ENCODE peak calls at places on chromosomes 2 and 18, in eight cellular contexts. K is bronchial epithelial cell, W is astrocyte of the spinal cord, E is OCI-LY7, Y is spleen, B is fibroblast of lung, I is MG63, O is neural progenitor cell. J is an unnamed sample.

GRCh38 chr2:239368906-239369584 is 31.8 kb downstream of the HDAC4 start:
- DNase-seq in I (no peak), B (no peak), K (no peak), W (no peak), Y (peak; percentile 79), O (no peak), E (peak; percentile 7), J (no peak)

GRCh38 chr2:170892391-170892951 is 36.6 kb upstream of the GORASP2 start:
- DNase-seq in O (no peak), Y (no peak), W (no peak), K (no peak), B (no peak), I (no peak), E (no peak), J (no peak)

GRCh38 chr2:178397002-178397605 is 53.9 kb downstream of the PRKRA start:
- DNase-seq in I (no peak), Y (no peak), E (peak; percentile 63), W (peak; percentile 56), O (peak; percentile 61), B (peak; percentile 67), K (peak; percentile 53), J (no peak)

GRCh38 chr2:225122582-225123486 is 80.6 kb upstream of the DOCK10 start:
- DNase-seq in I (no peak), B (peak; percentile 51), O (peak; percentile 7), K (no peak), Y (no peak), E (peak; percentile 44), W (peak; percentile 43), J (no peak)

GRCh38 chr2:138183700-138184099 is 219.4 kb downstream of the HNMT start:
- DNase-seq in W (no peak), Y (no peak), B (no peak), E (no peak), O (peak; percentile 48), K (no peak), I (no peak), J (no peak)

GRCh38 chr2:71108091-71108490 is 21.9 kb downstream of the MCEE start:
- DNase-seq in I (no peak), K (no peak), Y (no peak), E (no peak), O (no peak), W (no peak), B (no peak), J (no peak)

GRCh38 chr18:38790303-38790702 is 1224.7 kb upstream of the CELF4 start:
- DNase-seq in K (peak; percentile 23), O (peak; percentile 34), E (no peak), B (no peak), W (no peak), Y (no peak), I (no peak), J (no peak)

GRCh38 chr18:61019902-61020301 is 313.3 kb upstream of the CDH20 start:
- DNase-seq in K (no peak), I (no peak), O (no peak), Y (no peak), W (no peak), B (no peak), E (no peak), J (no peak)

GRCh38 chr2:88227446-88227845 is 57.3 kb downstream of the THNSL2 start:
- DNase-seq in E (no peak), Y (no peak), O (peak; percentile 26), W (peak; percentile 26), B (no peak), K (peak; percentile 12), I (peak; percentile 64), J (no peak)

GRCh38 chr2:19607931-19608762 is 249.7 kb upstream of the OSR1 start:
- DNase-seq in E (no peak), I (peak; percentile 61), W (peak; percentile 89), K (peak; percentile 19), O (no peak), B (peak; percentile 89), Y (no peak), J (no peak)

GRCh38 chr2:223779877-223780276 is 57.5 kb downstream of the AP1S3 start:
- DNase-seq in K (peak; percentile 48), W (peak; percentile 32), Y (no peak), B (peak; percentile 42), E (peak; percentile 81), I (peak; percentile 57), O (peak; percentile 52), J (no peak)

GRCh38 chr2:31287681-31288080 is 53.7 kb downstream of the EHD3 start:
- DNase-seq in B (no peak), Y (no peak), K (no peak), W (no peak), O (no peak), I (no peak), E (no peak), J (no peak)

GRCh38 chr18:48894266-48894600 is 56.5 kb downstream of the SMAD7 start:
- DNase-seq in K (no peak), E (no peak), I (no peak), B (no peak), O (no peak), W (no peak), Y (peak; percentile 42), J (no peak)

GRCh38 chr2:70705160-70705850 is 62.7 kb downstream of the ADD2 start:
- DNase-seq in K (no peak), I (no peak), Y (no peak), O (no peak), W (no peak), B (no peak), E (no peak), J (no peak)

GRCh38 chr2:216904554-216904953 is 44.7 kb upstream of the TNP1 start:
- DNase-seq in E (no peak), W (no peak), Y (no peak), O (no peak), I (no peak), B (no peak), K (no peak), J (no peak)

GRCh38 chr2:98803747-98804650 is 73.1 kb upstream of the MGAT4A start:
- DNase-seq in O (no peak), Y (no peak), I (no peak), W (no peak), B (no peak), K (no peak), E (no peak), J (no peak)

GRCh38 chr18:30987479-30988241 is 54.9 kb downstream of the DSC3 start:
- DNase-seq in K (peak; percentile 99), Y (no peak), O (no peak), B (no peak), E (no peak), W (no peak), I (peak; percentile 7), J (no peak)

GRCh38 chr2:88658890-88659881 is 31.9 kb upstream of the EIF2AK3 start:
- DNase-seq in B (peak; percentile 85), I (peak; percentile 80), Y (no peak), E (no peak), W (peak; percentile 8), O (no peak), K (peak; percentile 76), J (no peak)

DNA sequence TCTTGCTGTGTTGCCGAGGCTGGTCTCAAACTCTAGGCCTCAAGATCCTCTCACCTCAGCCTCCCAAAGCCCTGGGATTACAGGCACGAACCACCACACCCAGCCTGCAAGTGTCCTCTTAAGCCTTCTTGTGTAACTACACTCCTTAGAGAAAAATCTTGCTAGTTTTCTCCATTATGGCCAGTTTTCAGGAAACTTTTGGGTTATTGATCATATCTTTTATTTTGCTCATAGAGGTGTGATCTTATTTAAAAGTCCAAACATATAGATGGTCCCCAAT is 2.4 kb downstream of the SOCS6 start:
- DNase-seq in W (no peak), K (no peak), O (no peak), E (no peak), I (no peak), Y (no peak), B (no peak), J (no peak)
- H3K4me3 ChIP-seq in W (no peak overlapping the region), K (no peak overlapping the region), O (no peak overlapping the region), E (no peak overlapping the region), I (peak overlapping the region; percentile 75), Y (no peak overlapping the region), B (no peak overlapping the region), J (no peak overlapping the region)

GRCh38 chr2:162244559-162245031 is 1.4 kb upstream of the FAP start:
- DNase-seq in Y (no peak), E (no peak), B (peak; percentile 67), O (no peak), K (peak; percentile 98), I (peak; percentile 67), W (peak; percentile 92), J (no peak)

GRCh38 chr2:162242586-162243304 is 500 bp downstream of the FAP start:
- DNase-seq in O (peak; percentile 41), B (peak; percentile 88), W (peak; percentile 69), K (peak; percentile 48), E (no peak), Y (no peak), I (no peak), J (no peak)

GRCh38 chr2:162245051-162245450 is 1.8 kb upstream of the FAP start:
- DNase-seq in K (peak; percentile 70), O (no peak), W (peak; percentile 49), Y (no peak), I (no peak), B (no peak), E (no peak), J (no peak)

GRCh38 chr2:162241571-162241970 is 1.7 kb downstream of the FAP start:
- DNase-seq in K (no peak), O (no peak), I (no peak), E (no peak), W (no peak), Y (no peak), B (no peak), J (no peak)

GRCh38 chr2:162243305-162243693 is at the start of gene FAP:
- DNase-seq in K (no peak), Y (no peak), E (no peak), W (peak; percentile 94), O (peak; percentile 44), B (peak; percentile 86), I (peak; percentile 42), J (no peak)
- H3K4me3 ChIP-seq in K (no peak within 1 kb of the TSS), Y (no peak within 1 kb of the TSS), E (no peak within 1 kb of the TSS), W (peak within 1 kb of the TSS; percentile 55), O (no peak within 1 kb of the TSS), B (peak within 1 kb of the TSS; percentile 73), I (peak within 1 kb of the TSS; percentile 25), J (no peak within 1 kb of the TSS)

GRCh38 chr2:64643838-64644219 is 9.9 kb downstream of the SERTAD2 start:
- DNase-seq in O (no peak), I (no peak), Y (no peak), B (no peak), W (no peak), E (no peak), K (no peak), J (no peak)
- H3K4me3 ChIP-seq in O (peak overlapping the region; percentile 53), I (peak overlapping the region; percentile 38), Y (no peak overlapping the region), B (no peak overlapping the region), W (no peak overlapping the region), E (peak overlapping the region; percentile 67), K (no peak overlapping the region), J (peak overlapping the region; percentile 47)

DNA sequence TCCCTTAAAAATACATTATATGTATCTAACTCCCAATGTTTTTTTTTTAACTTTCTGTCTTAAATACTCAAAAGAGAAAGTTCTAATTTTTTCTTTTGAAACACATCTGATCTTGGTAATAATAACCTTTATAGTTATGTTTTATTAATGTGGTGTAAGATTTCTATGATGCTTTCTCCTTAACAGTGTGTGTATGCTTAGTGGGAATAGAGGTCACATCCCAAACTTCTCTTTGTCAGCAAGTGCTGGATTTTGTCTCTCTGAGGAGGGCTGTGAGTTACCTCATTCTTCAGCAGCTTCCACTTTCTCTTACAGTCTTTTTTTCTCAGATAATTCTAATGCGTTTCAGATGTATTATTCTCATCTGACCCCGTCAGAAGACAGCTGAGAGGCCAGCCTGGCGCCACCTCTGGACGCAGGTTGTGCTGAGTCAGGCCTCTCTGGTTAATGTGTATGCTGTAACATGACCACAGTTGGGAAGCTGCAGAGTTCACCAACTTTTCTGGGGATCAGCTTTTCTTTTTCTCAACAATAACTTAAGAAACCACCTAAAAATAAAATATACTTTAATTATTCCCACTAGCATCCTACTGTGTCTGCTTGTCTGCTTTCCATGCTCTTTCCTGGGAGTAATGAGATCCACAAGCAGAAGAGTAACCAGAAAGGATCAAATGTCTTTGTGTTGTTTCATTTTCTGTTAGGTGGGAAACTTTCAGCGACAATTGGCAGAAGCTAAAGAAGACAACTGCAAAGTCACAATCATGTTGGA is 79.5 kb downstream of the CCDC150 start:
- DNase-seq in K (no peak), E (no peak), W (peak; percentile 85), Y (no peak), I (peak; percentile 64), B (peak; percentile 86), O (peak; percentile 53), J (no peak)
- H3K4me3 ChIP-seq in K (no peak overlapping the region), E (no peak overlapping the region), W (no peak overlapping the region), Y (no peak overlapping the region), I (no peak overlapping the region), B (no peak overlapping the region), O (no peak overlapping the region), J (no peak overlapping the region)